ENCODE peak calls at places on chromosomes 12 and 14, in five cellular contexts. T is Calu3, I is progenitor cell of endocrine pancreas, K is dorsolateral prefrontal cortex, N is left lung. A is an unnamed sample.

GRCh38 chr14:94050231-94050880 is 24.2 kb downstream of the OTUB2 start:
- DNase-seq in T (no peak), I (no peak), K (no peak), N (no peak), A (no peak)

GRCh38 chr14:38080696-38081095 is 127.0 kb upstream of the SSTR1 start:
- DNase-seq in T (no peak), I (no peak), K (no peak), N (no peak), A (no peak)

GRCh38 chr14:84937044-84937443 is 592.9 kb upstream of the FLRT2 start:
- DNase-seq in T (no peak), I (no peak), K (no peak), N (no peak), A (no peak)

GRCh38 chr12:1220127-1221092 is 229.4 kb downstream of the ERC1 start:
- DNase-seq in T (no peak), I (no peak), K (no peak), N (no peak), A (no peak)

GRCh38 chr12:87216436-87216835 is 812.8 kb downstream of the C12orf50 start:
- DNase-seq in T (no peak), I (no peak), K (no peak), N (no peak), A (no peak)

GRCh38 chr12:64452559-64453329 is 824 bp downstream of the TBK1 start:
- DNase-seq in T (peak), I (no peak), K (no peak), N (no peak), A (peak)

GRCh38 chr12:131852551-131853299 is 24.5 kb downstream of the MMP17 start:
- DNase-seq in T (no peak), I (no peak), K (no peak), N (no peak), A (peak)

GRCh38 chr14:100336618-100337530 is 13.7 kb downstream of the SLC25A47 start:
- DNase-seq in T (no peak), I (no peak), K (no peak), N (no peak), A (peak)

GRCh38 chr12:85310456-85311076 is 30.5 kb downstream of the ALX1 start:
- DNase-seq in T (no peak), I (no peak), K (no peak), N (no peak), A (no peak)

GRCh38 chr12:25135531-25136154 is 59.3 kb downstream of the DNAI7 start:
- DNase-seq in T (no peak), I (no peak), K (no peak), N (no peak), A (no peak)

GRCh38 chr12:38890102-38890501 is 15.3 kb downstream of the CPNE8 start:
- DNase-seq in T (no peak), I (no peak), K (no peak), N (no peak), A (no peak)

GRCh38 chr12:104462931-104463339 is 6.2 kb downstream of the CHST11 start:
- DNase-seq in T (no peak), I (no peak), K (no peak), N (no peak), A (peak)

GRCh38 chr12:51210690-51211395 is 7.0 kb downstream of the POU6F1 start:
- DNase-seq in T (no peak), I (no peak), K (no peak), N (no peak), A (no peak)

GRCh38 chr12:102478416-102479098 is 1.8 kb downstream of the IGF1 start:
- DNase-seq in T (no peak), I (peak), K (no peak), N (no peak), A (peak)

GRCh38 chr14:66281036-66281776 is 205.0 kb upstream of the CCDC196 start:
- DNase-seq in T (no peak), I (no peak), K (no peak), N (no peak), A (no peak)

GRCh38 chr12:51406299-51406698 is 15.1 kb upstream of the GALNT6 start:
- DNase-seq in T (no peak), I (no peak), K (no peak), N (no peak), A (no peak)

GRCh38 chr12:46523863-46524770 is 151.5 kb upstream of the SLC38A2 start:
- DNase-seq in T (no peak), I (no peak), K (no peak), N (no peak), A (no peak)

GRCh38 chr14:34498684-34499412 is 36.8 kb upstream of the SPTSSA start:
- DNase-seq in T (peak), I (no peak), K (no peak), N (no peak), A (peak)
- TF ChIP-seq CTCF in T (peak), I (peak), K (no peak), N (peak), A (peak)

GRCh38 chr12:115898670-115899069 is 378.8 kb downstream of the MED13L start:
- DNase-seq in T (no peak), I (no peak), K (no peak), N (no peak), A (no peak)
- TF ChIP-seq CTCF in T (no peak), I (no peak), K (no peak), N (no peak), A (no peak)

GRCh38 chr14:105397350-105397931 is 897 bp upstream of the TEX22 start:
- DNase-seq in T (no peak), I (no peak), K (no peak), N (no peak), A (no peak)

GRCh38 chr14:105398726-105399440 is 545 bp downstream of the TEX22 start:
- DNase-seq in T (peak), I (no peak), K (no peak), N (no peak), A (no peak)

GRCh38 chr14:105400016-105400415 is 1.7 kb downstream of the TEX22 start:
- DNase-seq in T (no peak), I (no peak), K (no peak), N (no peak), A (no peak)

GRCh38 chr14:105399441-105399775 is 1.1 kb downstream of the TEX22 start:
- DNase-seq in T (no peak), I (no peak), K (no peak), N (no peak), A (no peak)

GRCh38 chr14:105398044-105398725 is at the start of gene TEX22:
- DNase-seq in T (peak), I (peak), K (peak), N (peak), A (peak)
- TF ChIP-seq CTCF in T (no peak), I (peak), K (peak), N (no peak), A (no peak)

GRCh38 chr12:52818376-52818775 is 4.5 kb upstream of the KRT4 start:
- DNase-seq in T (no peak), I (no peak), K (no peak), N (no peak), A (no peak)

GRCh38 chr12:52820521-52820920 is 6.6 kb upstream of the KRT4 start:
- DNase-seq in T (no peak), I (no peak), K (no peak), N (no peak), A (no peak)

GRCh38 chr12:52821071-52821730 is 7.3 kb upstream of the KRT4 start:
- DNase-seq in T (no peak), I (no peak), K (no peak), N (no peak), A (no peak)

GRCh38 chr12:52819021-52819420 is 5.1 kb upstream of the KRT4 start:
- DNase-seq in T (no peak), I (no peak), K (no peak), N (no peak), A (no peak)

GRCh38 chr12:52819731-52820510 is 6.0 kb upstream of the KRT4 start:
- DNase-seq in T (no peak), I (no peak), K (no peak), N (no peak), A (no peak)
- TF ChIP-seq CTCF in T (no peak), I (no peak), K (no peak), N (no peak), A (no peak)

GRCh38 chr14:34721129-34721528 is 6.7 kb upstream of the CFL2 start:
- DNase-seq in T (no peak), I (no peak), K (no peak), N (no peak), A (no peak)

GRCh38 chr14:34718750-34719304 is 4.4 kb upstream of the CFL2 start:
- DNase-seq in T (no peak), I (no peak), K (no peak), N (no peak), A (no peak)

GRCh38 chr14:34723867-34724266 is 9.5 kb upstream of the CFL2 start:
- DNase-seq in T (no peak), I (no peak), K (no peak), N (no peak), A (no peak)

GRCh38 chr14:34722723-34723545 is 8.5 kb upstream of the CFL2 start:
- DNase-seq in T (peak), I (no peak), K (no peak), N (no peak), A (peak)
- TF ChIP-seq CTCF in T (peak), I (peak), K (peak), N (peak), A (peak)

GRCh38 chr14:65255583-65256443 is 153.5 kb upstream of the MAX start:
- DNase-seq in T (peak), I (peak), K (no peak), N (peak), A (no peak)
- TF ChIP-seq CTCF in T (no peak), I (peak), K (no peak), N (no peak), A (no peak)